ENCODE peak calls at places on chromosome 16, in nine cellular contexts. W is Peyer's patch, Q is heart left ventricle, E is A549, H is fibroblast of lung, A is GM10248, U is colonic mucosa, R is cardiac muscle cell, X is Calu3. S is an unnamed sample.

GRCh38 chr16:85947511-85948509 is 48.8 kb downstream of the IRF8 start:
- DNase-seq in U (no peak), Q (no peak), W (no peak), E (no peak), X (peak), H (no peak), R (no peak), A (peak), S (peak)

GRCh38 chr16:53600076-53600475 is 97.1 kb upstream of the AKTIP start:
- DNase-seq in U (no peak), Q (no peak), X (no peak), E (no peak), W (no peak), A (no peak), H (no peak), R (no peak), S (no peak)

GRCh38 chr16:24191876-24192402 is 64.2 kb upstream of the CACNG3 start:
- DNase-seq in H (no peak), U (no peak), Q (no peak), R (no peak), E (no peak), X (no peak), A (no peak), W (no peak), S (no peak)

GRCh38 chr16:86566966-86567700 is 504 bp downstream of the FOXC2 start:
- DNase-seq in R (peak), A (no peak), Q (no peak), U (no peak), W (no peak), E (peak), X (peak), H (peak), S (no peak)

GRCh38 chr16:80085606-80086005 is 455.2 kb upstream of the DYNLRB2 start:
- DNase-seq in W (no peak), E (no peak), R (no peak), U (no peak), X (no peak), H (no peak), Q (no peak), A (no peak), S (no peak)

GRCh38 chr16:20300312-20301097 is 26.8 kb downstream of the GP2 start:
- DNase-seq in E (peak), U (peak), Q (no peak), A (peak), W (peak), X (peak), H (peak), R (peak), S (peak)

GRCh38 chr16:48041861-48042435 is 113.8 kb downstream of the ABCC12 start:
- DNase-seq in A (no peak), U (no peak), Q (no peak), W (no peak), E (peak), H (no peak), X (peak), R (peak), S (no peak)

GRCh38 chr16:31718998-31719397 is 154.6 kb upstream of the ZNF267 start:
- DNase-seq in Q (no peak), A (no peak), W (no peak), H (no peak), U (no peak), R (no peak), X (no peak), E (no peak), S (no peak)

GRCh38 chr16:89039756-89040155 is 53.9 kb upstream of the ACSF3 start:
- DNase-seq in H (no peak), A (no peak), X (no peak), Q (peak), W (no peak), E (no peak), U (no peak), R (no peak), S (no peak)

GRCh38 chr16:24753437-24753836 is 24.0 kb downstream of the TNRC6A start:
- DNase-seq in A (no peak), W (no peak), X (no peak), H (no peak), E (no peak), Q (no peak), R (no peak), U (no peak), S (no peak)

GRCh38 chr16:67562526-67562917 is at the start of gene CTCF:
- DNase-seq in E (peak), R (peak), X (peak), Q (peak), U (peak), A (peak), H (peak), W (peak), S (peak)

GRCh38 chr16:63361032-63361624 is 1324.9 kb upstream of the CDH8 start:
- DNase-seq in Q (no peak), X (peak), R (peak), H (peak), U (peak), A (peak), E (peak), W (no peak), S (peak)

GRCh38 chr16:66925322-66925840 is at the start of gene RRAD:
- DNase-seq in H (peak), X (peak), A (no peak), Q (peak), W (no peak), R (peak), U (no peak), E (no peak), S (peak)

GRCh38 chr16:19062706-19063105 is 4.7 kb upstream of the COQ7 start:
- DNase-seq in A (no peak), W (no peak), H (no peak), Q (no peak), X (no peak), U (no peak), E (no peak), R (no peak), S (no peak)

GRCh38 chr16:27781981-27782880 is 232.3 kb downstream of the KATNIP start:
- DNase-seq in R (no peak), H (no peak), W (no peak), Q (no peak), X (no peak), E (no peak), U (no peak), A (no peak), S (no peak)

GRCh38 chr16:48386559-48387312 is 1.5 kb upstream of the SIAH1 start:
- DNase-seq in W (no peak), H (no peak), Q (no peak), U (no peak), X (no peak), R (no peak), E (no peak), A (no peak), S (no peak)

GRCh38 chr16:75351183-75351582 is 82.1 kb downstream of the CFDP1 start:
- DNase-seq in A (no peak), Q (no peak), U (no peak), X (no peak), H (peak), W (no peak), E (no peak), R (no peak), S (no peak)

GRCh38 chr16:8962393-8963009 is 1.2 kb downstream of the USP7 start:
- DNase-seq in U (peak), X (peak), R (peak), H (no peak), A (peak), W (peak), Q (no peak), E (no peak), S (peak)

GRCh38 chr16:87297918-87298631 is 19.1 kb downstream of the C16orf95 start:
- DNase-seq in U (no peak), X (no peak), W (no peak), R (peak), H (no peak), E (no peak), A (peak), Q (no peak), S (peak)

DNA sequence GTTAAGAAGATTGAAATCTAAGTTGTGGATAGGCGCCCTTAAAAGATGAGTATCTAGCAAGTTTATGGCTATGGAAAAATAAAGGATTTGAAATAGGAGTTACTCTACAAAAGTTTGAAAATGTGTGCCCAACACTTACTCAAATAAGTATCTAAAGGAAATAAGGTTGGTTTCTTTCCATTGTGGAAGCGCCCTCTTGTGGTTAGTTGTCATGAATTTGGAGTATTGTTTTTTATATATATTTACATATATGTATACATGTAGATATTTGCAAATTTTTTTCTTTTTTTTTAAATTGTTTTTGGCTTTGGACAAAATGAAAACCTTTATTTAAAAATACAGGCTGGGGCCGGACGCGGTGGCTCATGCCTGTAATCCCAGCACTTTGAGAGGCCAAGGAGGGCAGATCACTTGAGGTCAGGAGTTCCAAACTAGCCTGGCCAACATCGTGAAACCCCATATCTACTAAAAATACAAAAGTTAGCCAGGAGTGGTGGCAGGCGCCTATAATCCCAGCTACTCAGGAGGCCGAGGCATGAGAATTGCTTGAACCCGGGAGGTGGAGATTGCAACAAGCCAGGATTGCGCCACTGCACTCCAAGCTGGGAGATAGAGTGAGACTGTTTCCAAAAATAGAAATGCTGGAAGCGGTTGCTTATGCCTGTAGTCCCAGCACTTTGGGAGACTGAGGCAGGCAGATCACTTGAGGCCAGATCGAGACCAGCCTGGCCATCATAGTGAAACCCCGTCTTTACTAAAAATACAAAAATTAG is 24.0 kb upstream of the VPS4A start:
- DNase-seq in U (peak), X (peak), Q (peak), A (peak), E (peak), R (peak), W (no peak), H (peak), S (peak)
- TF ChIP-seq CTCF in U (peak), X (peak), Q (peak), A (peak), E (peak), R (peak), W (peak), H (peak), S (peak)

GRCh38 chr16:68608330-68608729 is 36.8 kb upstream of the CDH3 start:
- DNase-seq in U (no peak), E (no peak), X (no peak), R (no peak), W (no peak), Q (no peak), A (no peak), H (no peak), S (no peak)
- TF ChIP-seq CTCF in U (no peak), E (no peak), X (no peak), R (no peak), W (no peak), Q (no peak), A (no peak), H (no peak), S (no peak)

DNA sequence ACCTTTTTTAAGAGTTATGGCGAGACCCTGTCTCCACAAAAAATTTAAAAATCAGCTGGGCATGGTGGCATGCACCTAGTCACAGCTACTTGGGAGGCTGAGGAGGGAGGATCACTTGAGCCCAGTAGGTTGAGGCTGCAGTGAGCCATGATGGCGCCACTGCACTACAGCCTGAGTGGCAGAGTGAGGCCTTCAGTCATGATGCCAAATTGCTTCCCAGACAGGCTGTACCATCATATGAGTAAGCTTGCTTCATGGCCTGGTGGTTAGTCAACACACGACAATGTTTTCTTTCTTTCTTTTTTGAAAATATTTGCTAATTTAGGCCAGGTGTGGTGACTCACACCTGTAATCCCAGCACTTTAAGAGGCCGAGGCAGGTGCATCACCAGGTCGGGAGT is 12.5 kb downstream of the NTAN1 start:
- DNase-seq in H (no peak), X (no peak), A (no peak), U (no peak), E (no peak), Q (no peak), R (no peak), W (no peak), S (no peak)
- TF ChIP-seq CTCF in H (no peak), X (no peak), A (no peak), U (no peak), E (no peak), Q (no peak), R (no peak), W (no peak), S (no peak)

GRCh38 chr16:56419740-56420548 is 5.4 kb downstream of the AMFR start:
- DNase-seq in E (no peak), X (peak), U (peak), W (no peak), H (no peak), R (no peak), Q (no peak), A (no peak), S (no peak)
- TF ChIP-seq CTCF in E (no peak), X (no peak), U (no peak), W (no peak), H (no peak), R (no peak), Q (no peak), A (no peak), S (no peak)

GRCh38 chr16:17206712-17207111 is 264.0 kb downstream of the XYLT1 start:
- DNase-seq in Q (no peak), H (no peak), E (no peak), W (no peak), X (no peak), U (no peak), R (no peak), A (no peak), S (no peak)

GRCh38 chr16:17215306-17215705 is 255.5 kb downstream of the XYLT1 start:
- DNase-seq in U (no peak), R (no peak), Q (no peak), W (no peak), X (no peak), H (no peak), E (no peak), A (no peak), S (no peak)

GRCh38 chr16:17213974-17214373 is 256.8 kb downstream of the XYLT1 start:
- DNase-seq in Q (no peak), R (no peak), X (no peak), W (no peak), H (no peak), U (no peak), A (no peak), E (no peak), S (no peak)

GRCh38 chr16:17213025-17213424 is 257.7 kb downstream of the XYLT1 start:
- DNase-seq in U (no peak), W (no peak), A (no peak), Q (no peak), H (no peak), R (no peak), E (no peak), X (no peak), S (no peak)

GRCh38 chr16:17211797-17212196 is 259.0 kb downstream of the XYLT1 start:
- DNase-seq in A (no peak), R (peak), H (no peak), U (no peak), E (peak), X (peak), Q (no peak), W (no peak), S (no peak)
- TF ChIP-seq CTCF in A (peak), R (no peak), H (peak), U (no peak), E (no peak), X (peak), Q (peak), W (no peak), S (peak)

GRCh38 chr16:76653390-76654026 is 376.3 kb downstream of the CNTNAP4 start:
- DNase-seq in H (peak), X (peak), Q (no peak), W (no peak), U (no peak), A (peak), R (peak), E (peak), S (peak)
- TF ChIP-seq CTCF in H (peak), X (peak), Q (peak), W (no peak), U (no peak), A (peak), R (peak), E (peak), S (peak)

GRCh38 chr16:12391974-12392373 is 411.7 kb downstream of the CPPED1 start:
- DNase-seq in H (no peak), R (no peak), E (no peak), A (no peak), X (no peak), W (no peak), Q (no peak), U (no peak), S (no peak)

GRCh38 chr16:12390074-12390473 is 413.5 kb downstream of the SNX29 start:
- DNase-seq in A (no peak), X (no peak), Q (no peak), U (no peak), W (no peak), R (no peak), E (no peak), H (no peak), S (no peak)

GRCh38 chr16:12390644-12391043 is 413.0 kb downstream of the CPPED1 start:
- DNase-seq in U (no peak), A (no peak), W (no peak), X (no peak), Q (no peak), H (peak), E (no peak), R (no peak), S (no peak)

GRCh38 chr16:12393208-12393607 is 410.5 kb downstream of the CPPED1 start:
- DNase-seq in H (no peak), E (no peak), Q (no peak), X (no peak), A (no peak), W (no peak), R (no peak), U (no peak), S (no peak)

GRCh38 chr16:12392585-12393089 is 411.1 kb downstream of the CPPED1 start:
- DNase-seq in X (no peak), U (no peak), W (no peak), E (no peak), Q (no peak), A (no peak), H (no peak), R (no peak), S (no peak)
- TF ChIP-seq CTCF in X (no peak), U (no peak), W (no peak), E (no peak), Q (no peak), A (no peak), H (no peak), R (no peak), S (no peak)

DNA sequence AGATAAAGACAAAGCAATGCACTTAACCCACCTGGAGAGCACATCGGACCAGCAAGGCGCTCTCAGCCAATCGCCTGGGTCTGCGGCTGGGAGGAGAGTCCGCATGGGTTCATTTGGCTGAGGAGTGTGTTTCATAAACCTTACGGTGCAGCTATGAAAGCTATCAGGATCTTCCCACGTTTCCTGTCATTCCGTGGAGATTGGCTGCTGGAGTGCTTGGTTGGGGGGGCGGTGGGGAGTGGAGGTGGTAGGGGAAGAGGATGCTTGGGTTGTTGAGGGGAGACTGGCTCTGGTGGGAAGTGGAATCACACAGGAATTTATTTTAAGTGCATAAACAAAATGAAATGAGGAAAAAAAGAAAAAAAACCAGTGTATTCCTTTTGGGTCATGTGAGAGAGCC is 456.7 kb upstream of the ZFHX3 start:
- DNase-seq in X (no peak), A (no peak), H (no peak), U (no peak), W (no peak), R (no peak), E (no peak), Q (no peak), S (no peak)
- TF ChIP-seq CTCF in X (no peak), A (no peak), H (no peak), U (no peak), W (no peak), R (no peak), E (no peak), Q (no peak), S (no peak)

DNA sequence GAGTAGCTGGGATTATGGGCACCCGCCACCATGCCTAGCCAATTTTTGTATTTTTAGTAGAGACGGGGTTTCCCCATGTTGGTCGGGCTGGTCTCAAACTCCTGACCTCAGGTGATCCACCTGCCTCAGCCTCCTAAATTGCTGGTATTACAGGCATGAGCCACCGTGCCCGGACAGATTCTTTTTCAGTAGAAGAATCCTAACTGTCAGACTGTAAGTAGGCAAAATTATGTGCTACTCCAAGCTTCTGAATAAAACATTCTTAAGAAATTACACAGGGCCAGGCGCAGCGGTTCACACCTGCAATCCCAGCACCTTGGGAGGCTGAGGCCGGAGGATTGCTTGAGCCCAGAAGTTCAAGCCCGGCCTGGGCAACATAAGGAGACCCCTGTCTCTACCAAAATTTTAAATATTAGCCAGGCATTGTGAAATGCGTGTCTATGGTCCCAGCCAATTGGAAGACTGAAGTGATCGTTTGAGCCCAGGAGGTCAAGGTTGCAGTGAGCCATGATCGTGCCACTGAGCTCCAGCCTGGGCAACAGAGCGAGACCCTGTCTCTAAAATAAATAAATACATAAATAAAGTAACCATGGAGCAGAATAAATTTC is 66.7 kb upstream of the KIFC3 start:
- DNase-seq in W (no peak), R (no peak), U (no peak), E (no peak), Q (no peak), H (no peak), A (no peak), X (no peak), S (no peak)
- TF ChIP-seq CTCF in W (no peak), R (no peak), U (no peak), E (no peak), Q (no peak), H (no peak), A (no peak), X (no peak), S (no peak)

S was measured in GM13976.